ENCODE peak calls at places on chromosomes 3 and 15, in nine cellular contexts. C is germinal center; K is NCI-H1694 treated with DMSO at 0.1 percent for 48 hours; F is mucosa of gallbladder; V is sciatic nerve; N is glutamatergic neuron; D is stimulated activated CD8-positive, alpha-beta memory T cell treated with anti-CD3 and anti-CD28 coated beads, Interleukin-15, amount 100 ng/mL, for 1 hour; G is GM19239; L is NCI-H1092 treated with DMSO at 0.1 percent for 48 hours. T is an unnamed sample.

GRCh38 chr15:101613130-101614000 is 38.8 kb downstream of the TM2D3 start:
- DNase-seq in C (no peak), K (peak; percentile 8), F (peak; percentile 87), V (peak; percentile 72), N (peak; percentile 68), D (no peak), G (no peak), L (peak; percentile 47), T (peak; percentile 36)

GRCh38 chr3:132595036-132595435 is 2.0 kb upstream of the ACKR4 start:
- DNase-seq in C (peak; percentile 15), K (no peak), F (no peak), V (no peak), N (no peak), D (no peak), G (no peak), L (no peak), T (no peak)

GRCh38 chr3:18135083-18135814 is 289.9 kb downstream of the SATB1 start:
- DNase-seq in C (no peak), K (no peak), F (no peak), V (no peak), N (no peak), D (no peak), G (no peak), L (no peak), T (no peak)

GRCh38 chr3:45841380-45841700 is 579 bp downstream of the LZTFL1 start:
- DNase-seq in C (no peak), K (no peak), F (no peak), V (no peak), N (peak; percentile 17), D (no peak), G (no peak), L (no peak), T (no peak)

GRCh38 chr15:85750319-85750806 is 44.4 kb downstream of the KLHL25 start:
- DNase-seq in C (no peak), K (no peak), F (peak; percentile 53), V (peak; percentile 78), N (peak; percentile 24), D (no peak), G (no peak), L (no peak), T (no peak)

GRCh38 chr3:71585891-71586809 is 2.6 kb upstream of the FOXP1 start:
- DNase-seq in C (no peak), K (peak; percentile 34), F (no peak), V (no peak), N (no peak), D (no peak), G (no peak), L (peak; percentile 12), T (no peak)

GRCh38 chr15:29792426-29793159 is 29.7 kb downstream of the TJP1 start:
- DNase-seq in C (no peak), K (no peak), F (no peak), V (no peak), N (no peak), D (no peak), G (no peak), L (no peak), T (no peak)

GRCh38 chr3:4804161-4805058 is 174.8 kb upstream of the BHLHE40 start:
- DNase-seq in C (no peak), K (no peak), F (no peak), V (no peak), N (no peak), D (no peak), G (no peak), L (no peak), T (no peak)

GRCh38 chr3:66554178-66554577 is 53.4 kb upstream of the LRIG1 start:
- DNase-seq in C (no peak), K (no peak), F (no peak), V (no peak), N (no peak), D (no peak), G (no peak), L (no peak), T (no peak)

GRCh38 chr3:133776794-133777438 is 28.7 kb upstream of the SRPRB start:
- DNase-seq in C (no peak), K (no peak), F (no peak), V (no peak), N (no peak), D (no peak), G (no peak), L (no peak), T (no peak)

GRCh38 chr3:123374016-123374415 is 74.9 kb downstream of the ADCY5 start:
- DNase-seq in C (no peak), K (peak; percentile 98), F (no peak), V (no peak), N (no peak), D (no peak), G (no peak), L (no peak), T (no peak)

GRCh38 chr15:44340410-44340809 is 51.9 kb downstream of the GOLM2 start:
- DNase-seq in C (no peak), K (no peak), F (no peak), V (no peak), N (no peak), D (no peak), G (no peak), L (no peak), T (no peak)

GRCh38 chr3:4174760-4175159 is 128.4 kb upstream of the SETMAR start:
- DNase-seq in C (no peak), K (no peak), F (peak; percentile 44), V (no peak), N (no peak), D (no peak), G (no peak), L (no peak), T (peak; percentile 17)

GRCh38 chr15:65219137-65219536 is 7.9 kb upstream of the CILP start:
- DNase-seq in C (no peak), K (no peak), F (no peak), V (no peak), N (no peak), D (no peak), G (no peak), L (no peak), T (no peak)

GRCh38 chr15:81111510-81112375 is 22.3 kb upstream of the CFAP161 start:
- DNase-seq in C (no peak), K (no peak), F (no peak), V (no peak), N (no peak), D (no peak), G (peak; percentile 35), L (no peak), T (no peak)

GRCh38 chr3:72414481-72415016 is 433.7 kb downstream of the SHQ1 start:
- DNase-seq in C (no peak), K (no peak), F (no peak), V (no peak), N (no peak), D (no peak), G (no peak), L (no peak), T (no peak)

GRCh38 chr15:100565591-100565990 is 36.4 kb downstream of the LINS1 start:
- DNase-seq in C (no peak), K (no peak), F (no peak), V (no peak), N (no peak), D (no peak), G (no peak), L (no peak), T (no peak)

GRCh38 chr3:15007681-15008141 is 57.4 kb downstream of the MRPS25 start:
- DNase-seq in C (no peak), K (no peak), F (no peak), V (no peak), N (no peak), D (no peak), G (no peak), L (peak; percentile 13), T (peak; percentile 49)

GRCh38 chr3:38634133-38634532 is 15.4 kb downstream of the SCN5A start:
- DNase-seq in C (no peak), K (no peak), F (no peak), V (no peak), N (no peak), D (no peak), G (no peak), L (no peak), T (no peak)

GRCh38 chr3:38117748-38118420 is 19.0 kb downstream of the ACAA1 start:
- DNase-seq in C (peak; percentile 79), K (no peak), F (peak; percentile 66), V (peak; percentile 75), N (peak; percentile 71), D (peak; percentile 57), G (peak; percentile 78), L (peak; percentile 0), T (peak; percentile 39)

GRCh38 chr3:61927332-61927731 is 366.0 kb downstream of the PTPRG start:
- DNase-seq in C (no peak), K (no peak), F (peak; percentile 59), V (peak; percentile 80), N (no peak), D (no peak), G (no peak), L (no peak), T (no peak)